ENCODE peak calls at places on chromosomes 6 and 20, in six cellular contexts. U, K, W, Q, G and Y are unnamed samples.

GRCh38 chr6:5673016-5673415 is 333.7 kb downstream of the NRN1 start:
- DNase-seq in U (no peak), K (no peak), W (no peak), Q (no peak), G (no peak), Y (no peak)

GRCh38 chr6:34383171-34383631 is 9.3 kb downstream of the NUDT3 start:
- DNase-seq in U (no peak), K (peak; percentile 71), W (no peak), Q (peak; percentile 76), G (no peak), Y (peak; percentile 25)

GRCh38 chr6:35090734-35091133 is 50.4 kb downstream of the TCP11 start:
- DNase-seq in U (no peak), K (no peak), W (no peak), Q (no peak), G (no peak), Y (no peak)

GRCh38 chr6:36428911-36429310 is 13.7 kb downstream of the PXT1 start:
- DNase-seq in U (no peak), K (no peak), W (no peak), Q (no peak), G (no peak), Y (no peak)

GRCh38 chr20:61118429-61119224 is 133.4 kb upstream of the CDH4 start:
- DNase-seq in U (no peak), K (peak; percentile 2), W (no peak), Q (peak; percentile 81), G (no peak), Y (no peak)

GRCh38 chr6:45655630-45656422 is 278.1 kb upstream of the SUPT3H start:
- DNase-seq in U (no peak), K (peak; percentile 97), W (no peak), Q (peak; percentile 100), G (no peak), Y (no peak)

GRCh38 chr6:15621203-15622044 is 41.4 kb downstream of the DTNBP1 start:
- DNase-seq in U (no peak), K (peak; percentile 51), W (peak; percentile 71), Q (no peak), G (peak; percentile 57), Y (peak; percentile 81)

GRCh38 chr6:135180458-135181332 is at the start of gene MYB:
- DNase-seq in U (no peak), K (peak; percentile 45), W (peak; percentile 75), Q (peak; percentile 45), G (peak; percentile 73), Y (peak; percentile 84)

GRCh38 chr6:81075974-81076373 is 676.5 kb downstream of the TENT5A start:
- DNase-seq in U (no peak), K (peak; percentile 16), W (peak; percentile 24), Q (peak; percentile 16), G (peak; percentile 51), Y (no peak)

GRCh38 chr6:32973934-32974333 is 5.5 kb downstream of the BRD2 start:
- DNase-seq in U (no peak), K (peak; percentile 83), W (no peak), Q (peak; percentile 64), G (no peak), Y (no peak)

GRCh38 chr6:156425374-156425773 is 351.8 kb upstream of the ARID1B start:
- DNase-seq in U (no peak), K (peak; percentile 54), W (no peak), Q (peak; percentile 94), G (no peak), Y (no peak)

GRCh38 chr6:145206247-145206907 is 528.9 kb downstream of the EPM2A start:
- DNase-seq in U (no peak), K (peak; percentile 47), W (peak; percentile 71), Q (peak; percentile 67), G (no peak), Y (no peak)

GRCh38 chr20:16407251-16408067 is 165.8 kb downstream of the KIF16B start:
- DNase-seq in U (no peak), K (peak; percentile 47), W (no peak), Q (peak; percentile 6), G (no peak), Y (no peak)

GRCh38 chr20:46575394-46575793 is 24.9 kb upstream of the OCSTAMP start:
- DNase-seq in U (no peak), K (no peak), W (no peak), Q (no peak), G (no peak), Y (no peak)

GRCh38 chr6:150207931-150208570 is 65.2 kb downstream of the PPP1R14C start:
- DNase-seq in U (no peak), K (no peak), W (no peak), Q (peak; percentile 69), G (no peak), Y (no peak)

GRCh38 chr20:61549865-61550264 is 297.8 kb downstream of the CDH4 start:
- DNase-seq in U (no peak), K (no peak), W (no peak), Q (no peak), G (no peak), Y (no peak)

GRCh38 chr20:19430641-19431307 is 218.3 kb downstream of the SLC24A3 start:
- DNase-seq in U (no peak), K (no peak), W (no peak), Q (no peak), G (no peak), Y (no peak)

GRCh38 chr20:25308671-25309394 is 60.9 kb downstream of the PYGB start:
- DNase-seq in U (no peak), K (peak; percentile 86), W (no peak), Q (peak; percentile 79), G (no peak), Y (no peak)

GRCh38 chr6:124964084-124964763 is 2.0 kb downstream of the RNF217 start:
- DNase-seq in U (peak; percentile 52), K (peak; percentile 63), W (no peak), Q (peak; percentile 39), G (no peak), Y (no peak)

GRCh38 chr6:74925683-74926082 is 280.2 kb downstream of the COL12A1 start:
- DNase-seq in U (no peak), K (no peak), W (no peak), Q (no peak), G (no peak), Y (peak; percentile 86)

GRCh38 chr6:169621311-169621710 is 80.5 kb downstream of the WDR27 start:
- DNase-seq in U (no peak), K (no peak), W (no peak), Q (no peak), G (no peak), Y (no peak)

GRCh38 chr20:9348746-9349145 is 165.6 kb upstream of the LAMP5 start:
- DNase-seq in U (peak; percentile 61), K (peak; percentile 37), W (no peak), Q (peak; percentile 14), G (peak; percentile 45), Y (no peak)

GRCh38 chr20:6381887-6382286 is 259.1 kb upstream of the FERMT1 start:
- DNase-seq in U (no peak), K (peak; percentile 25), W (no peak), Q (peak; percentile 5), G (peak; percentile 74), Y (no peak)

GRCh38 chr6:117674503-117674902 is 766 bp upstream of the NUS1 start:
- DNase-seq in U (no peak), K (no peak), W (no peak), Q (no peak), G (no peak), Y (no peak)

GRCh38 chr6:24974182-24975171 is 38.7 kb upstream of the RIPOR2 start:
- DNase-seq in U (no peak), K (no peak), W (no peak), Q (no peak), G (no peak), Y (no peak)

GRCh38 chr6:39313526-39314272 is 520 bp downstream of the KCNK17 start:
- DNase-seq in U (no peak), K (no peak), W (no peak), Q (no peak), G (peak; percentile 49), Y (no peak)

GRCh38 chr6:86686496-86686895 is 250.8 kb upstream of the HTR1E start:
- DNase-seq in U (no peak), K (no peak), W (peak; percentile 73), Q (no peak), G (no peak), Y (no peak)